ENCODE peak calls at places on chromosomes 5 and 9, in six cellular contexts. One of them, this sample, is unnamed.

GRCh38 chr5:101948615-101949014 is 347.5 kb downstream of the SLCO4C1 start:
- DNase-seq in GM23248: no peak
- DNase-seq in HCT116: no peak
- DNase-seq in MM.1S: no peak
- DNase-seq in neural progenitor cell: no peak
- DNase-seq in SK-N-SH: no peak
- DNase-seq in this sample: no peak

GRCh38 chr5:35247645-35248034 is 17.4 kb upstream of the PRLR start:
- DNase-seq in HCT116: no peak
- DNase-seq in SK-N-SH: no peak
- DNase-seq in MM.1S: no peak
- DNase-seq in GM23248: peak; percentile 24
- DNase-seq in neural progenitor cell: no peak
- DNase-seq in this sample: peak; percentile 53

GRCh38 chr5:98927988-98928801 is 612 bp downstream of the CHD1 start:
- DNase-seq in HCT116: no peak
- DNase-seq in GM23248: peak; percentile 82
- DNase-seq in MM.1S: peak; percentile 50
- DNase-seq in neural progenitor cell: peak; percentile 80
- DNase-seq in SK-N-SH: peak; percentile 82
- DNase-seq in this sample: peak; percentile 55

GRCh38 chr9:77063645-77064285 is 44.3 kb downstream of the FOXB2 start:
- DNase-seq in neural progenitor cell: no peak
- DNase-seq in MM.1S: no peak
- DNase-seq in SK-N-SH: no peak
- DNase-seq in HCT116: peak; percentile 10
- DNase-seq in GM23248: peak; percentile 70
- DNase-seq in this sample: peak; percentile 70

GRCh38 chr9:6689893-6690634 is 44.5 kb upstream of the GLDC start:
- DNase-seq in HCT116: no peak
- DNase-seq in neural progenitor cell: no peak
- DNase-seq in MM.1S: no peak
- DNase-seq in SK-N-SH: no peak
- DNase-seq in GM23248: no peak
- DNase-seq in this sample: no peak

GRCh38 chr5:7597058-7597457 is 201.1 kb downstream of the ADCY2 start:
- DNase-seq in MM.1S: no peak
- DNase-seq in HCT116: no peak
- DNase-seq in GM23248: peak; percentile 7
- DNase-seq in neural progenitor cell: no peak
- DNase-seq in SK-N-SH: no peak
- DNase-seq in this sample: peak; percentile 52

GRCh38 chr5:43202380-43202779 is 10.4 kb downstream of the NIM1K start:
- DNase-seq in HCT116: no peak
- DNase-seq in SK-N-SH: no peak
- DNase-seq in MM.1S: no peak
- DNase-seq in GM23248: no peak
- DNase-seq in neural progenitor cell: no peak
- DNase-seq in this sample: no peak

GRCh38 chr5:139653616-139654015 is 5.5 kb downstream of the CXXC5 start:
- DNase-seq in MM.1S: no peak
- DNase-seq in SK-N-SH: no peak
- DNase-seq in GM23248: no peak
- DNase-seq in HCT116: no peak
- DNase-seq in neural progenitor cell: peak; percentile 49
- DNase-seq in this sample: no peak

GRCh38 chr9:117887383-117887782 is 183.2 kb downstream of the TLR4 start:
- DNase-seq in neural progenitor cell: no peak
- DNase-seq in HCT116: no peak
- DNase-seq in GM23248: peak; percentile 37
- DNase-seq in SK-N-SH: no peak
- DNase-seq in MM.1S: no peak
- DNase-seq in this sample: no peak

GRCh38 chr9:71685394-71685793 is 82.9 kb downstream of the CEMIP2 start:
- DNase-seq in neural progenitor cell: no peak
- DNase-seq in MM.1S: peak; percentile 40
- DNase-seq in HCT116: no peak
- DNase-seq in GM23248: no peak
- DNase-seq in SK-N-SH: no peak
- DNase-seq in this sample: peak; percentile 68

GRCh38 chr5:79878721-79879336 is 112.2 kb downstream of the MTX3 start:
- DNase-seq in neural progenitor cell: peak; percentile 48
- DNase-seq in GM23248: peak; percentile 26
- DNase-seq in MM.1S: no peak
- DNase-seq in HCT116: peak; percentile 31
- DNase-seq in SK-N-SH: peak; percentile 32
- DNase-seq in this sample: peak; percentile 31

GRCh38 chr9:127838375-127839078 is 15.9 kb downstream of the ENG start:
- DNase-seq in SK-N-SH: no peak
- DNase-seq in MM.1S: no peak
- DNase-seq in HCT116: no peak
- DNase-seq in GM23248: peak; percentile 99
- DNase-seq in neural progenitor cell: no peak
- DNase-seq in this sample: peak; percentile 69

GRCh38 chr9:136327313-136327971 is at the start of gene GPSM1:
- DNase-seq in SK-N-SH: peak; percentile 94
- DNase-seq in neural progenitor cell: peak; percentile 66
- DNase-seq in GM23248: peak; percentile 81
- DNase-seq in HCT116: no peak
- DNase-seq in MM.1S: no peak
- DNase-seq in this sample: peak; percentile 38

GRCh38 chr5:81638471-81638870 is 112.4 kb downstream of the SSBP2 start:
- DNase-seq in MM.1S: no peak
- DNase-seq in GM23248: peak; percentile 33
- DNase-seq in SK-N-SH: no peak
- DNase-seq in neural progenitor cell: no peak
- DNase-seq in HCT116: no peak
- DNase-seq in this sample: no peak

GRCh38 chr9:129280236-129281231 is 102.5 kb upstream of the IER5L start:
- DNase-seq in SK-N-SH: peak; percentile 38
- DNase-seq in MM.1S: no peak
- DNase-seq in HCT116: no peak
- DNase-seq in GM23248: no peak
- DNase-seq in neural progenitor cell: no peak
- DNase-seq in this sample: no peak

GRCh38 chr9:135657416-135657815 is 5.7 kb upstream of the LCN9 start:
- DNase-seq in neural progenitor cell: no peak
- DNase-seq in HCT116: no peak
- DNase-seq in MM.1S: no peak
- DNase-seq in SK-N-SH: no peak
- DNase-seq in GM23248: no peak
- DNase-seq in this sample: no peak

GRCh38 chr9:21060919-21061561 is 16.7 kb downstream of the IFNB1 start:
- DNase-seq in HCT116: no peak
- DNase-seq in neural progenitor cell: no peak
- DNase-seq in GM23248: peak; percentile 43
- DNase-seq in MM.1S: peak; percentile 26
- DNase-seq in SK-N-SH: no peak
- DNase-seq in this sample: no peak

GRCh38 chr5:159097461-159098284 is 2.0 kb downstream of the EBF1 start:
- DNase-seq in HCT116: no peak
- DNase-seq in MM.1S: no peak
- DNase-seq in SK-N-SH: peak; percentile 46
- DNase-seq in neural progenitor cell: peak; percentile 68
- DNase-seq in GM23248: peak; percentile 75
- DNase-seq in this sample: no peak

GRCh38 chr5:124649548-124650501 is 96.6 kb downstream of the ZNF608 start:
- DNase-seq in HCT116: no peak
- DNase-seq in neural progenitor cell: no peak
- DNase-seq in SK-N-SH: peak; percentile 78
- DNase-seq in GM23248: peak; percentile 77
- DNase-seq in MM.1S: peak; percentile 99
- DNase-seq in this sample: peak; percentile 70

GRCh38 chr9:115437418-115437817 is 319.5 kb upstream of the TNC start:
- DNase-seq in neural progenitor cell: no peak
- DNase-seq in GM23248: no peak
- DNase-seq in MM.1S: no peak
- DNase-seq in HCT116: no peak
- DNase-seq in SK-N-SH: peak; percentile 34
- DNase-seq in this sample: no peak

GRCh38 chr9:69535296-69535832 is 136.8 kb downstream of the APBA1 start:
- DNase-seq in GM23248: peak; percentile 25
- DNase-seq in HCT116: no peak
- DNase-seq in SK-N-SH: peak; percentile 22
- DNase-seq in neural progenitor cell: no peak
- DNase-seq in MM.1S: no peak
- DNase-seq in this sample: no peak

GRCh38 chr9:87662808-87663528 is 63.0 kb upstream of the CTSL start:
- DNase-seq in HCT116: peak; percentile 51
- DNase-seq in SK-N-SH: peak; percentile 89
- DNase-seq in neural progenitor cell: peak; percentile 81
- DNase-seq in GM23248: peak; percentile 80
- DNase-seq in MM.1S: peak; percentile 14
- DNase-seq in this sample: peak; percentile 69

GRCh38 chr5:92559331-92559730 is 1021.7 kb downstream of the NR2F1-AS1 start:
- DNase-seq in HCT116: no peak
- DNase-seq in MM.1S: no peak
- DNase-seq in neural progenitor cell: no peak
- DNase-seq in GM23248: no peak
- DNase-seq in SK-N-SH: no peak
- DNase-seq in this sample: no peak

GRCh38 chr9:83199240-83199639 is 136.3 kb upstream of the RASEF start:
- DNase-seq in MM.1S: peak; percentile 24
- DNase-seq in neural progenitor cell: peak; percentile 71
- DNase-seq in SK-N-SH: peak; percentile 63
- DNase-seq in HCT116: peak; percentile 16
- DNase-seq in GM23248: peak; percentile 66
- DNase-seq in this sample: peak; percentile 56

GRCh38 chr5:158198636-158199035 is 339.7 kb upstream of the CLINT1 start:
- DNase-seq in HCT116: no peak
- DNase-seq in SK-N-SH: no peak
- DNase-seq in MM.1S: peak; percentile 52
- DNase-seq in neural progenitor cell: no peak
- DNase-seq in GM23248: no peak
- DNase-seq in this sample: no peak

GRCh38 chr5:179128041-179128365 is 67.8 kb downstream of the ZNF354C start:
- DNase-seq in neural progenitor cell: no peak
- DNase-seq in HCT116: no peak
- DNase-seq in MM.1S: no peak
- DNase-seq in GM23248: no peak
- DNase-seq in SK-N-SH: no peak
- DNase-seq in this sample: no peak

GRCh38 chr5:179127136-179128040 is 67.2 kb downstream of the ZNF354C start:
- DNase-seq in HCT116: no peak
- DNase-seq in SK-N-SH: no peak
- DNase-seq in neural progenitor cell: no peak
- DNase-seq in MM.1S: no peak
- DNase-seq in GM23248: no peak
- DNase-seq in this sample: no peak

GRCh38 chr5:179129607-179130071 is 69.5 kb downstream of the ZNF354C start:
- DNase-seq in neural progenitor cell: no peak
- DNase-seq in SK-N-SH: no peak
- DNase-seq in HCT116: no peak
- DNase-seq in MM.1S: peak; percentile 29
- DNase-seq in GM23248: no peak
- DNase-seq in this sample: no peak

GRCh38 chr5:179130101-179130681 is 70.0 kb downstream of the ZNF354C start:
- DNase-seq in SK-N-SH: no peak
- DNase-seq in HCT116: no peak
- DNase-seq in MM.1S: no peak
- DNase-seq in neural progenitor cell: no peak
- DNase-seq in GM23248: no peak
- DNase-seq in this sample: no peak

GRCh38 chr5:179128976-179129375 is 68.8 kb downstream of the ZNF354C start:
- DNase-seq in MM.1S: no peak
- DNase-seq in GM23248: no peak
- DNase-seq in SK-N-SH: no peak
- DNase-seq in neural progenitor cell: no peak
- DNase-seq in HCT116: no peak
- DNase-seq in this sample: no peak
- TF ChIP-seq EZH2phosphoT487 in MM.1S: no peak
- TF ChIP-seq EZH2phosphoT487 in GM23248: no peak
- TF ChIP-seq EZH2phosphoT487 in SK-N-SH: no peak
- TF ChIP-seq EZH2phosphoT487 in neural progenitor cell: no peak
- TF ChIP-seq EZH2phosphoT487 in HCT116: no peak
- TF ChIP-seq EZH2phosphoT487 in this sample: no peak

DNA sequence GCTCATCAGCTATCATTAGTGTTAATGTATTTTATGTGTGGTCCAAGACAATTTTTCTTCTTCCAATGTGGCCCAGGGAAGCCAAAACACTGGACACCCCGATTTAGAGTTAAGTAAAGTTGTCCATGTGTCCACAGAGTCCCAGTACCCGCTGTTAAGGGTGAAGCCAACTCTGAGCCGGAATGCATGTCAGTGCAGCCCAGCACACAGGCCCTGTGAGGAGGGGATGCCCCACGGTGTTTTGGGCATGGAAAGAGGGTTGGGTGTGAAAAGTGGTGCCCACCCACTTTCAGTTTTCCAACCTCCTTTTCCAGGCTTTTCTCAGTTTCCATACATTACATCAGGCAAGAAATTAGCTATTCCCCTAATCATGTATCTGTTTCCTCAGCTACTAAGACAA is 24.4 kb downstream of the SHC3 start:
- DNase-seq in GM23248: peak; percentile 6
- DNase-seq in SK-N-SH: no peak
- DNase-seq in MM.1S: no peak
- DNase-seq in neural progenitor cell: no peak
- DNase-seq in HCT116: no peak
- DNase-seq in this sample: no peak
- H3K9ac ChIP-seq in GM23248: no peak overlapping the region
- H3K9ac ChIP-seq in SK-N-SH: peak overlapping the region; percentile 66
- H3K9ac ChIP-seq in MM.1S: no peak overlapping the region
- H3K9ac ChIP-seq in neural progenitor cell: no peak overlapping the region
- H3K9ac ChIP-seq in HCT116: peak overlapping the region; percentile 24
- H3K9ac ChIP-seq in this sample: peak overlapping the region; percentile 43

GRCh38 chr5:17196024-17196423 is 21.4 kb upstream of the BASP1 start:
- DNase-seq in GM23248: no peak
- DNase-seq in SK-N-SH: no peak
- DNase-seq in neural progenitor cell: no peak
- DNase-seq in HCT116: no peak
- DNase-seq in MM.1S: no peak
- DNase-seq in this sample: no peak
- H2AFZ ChIP-seq in GM23248: no peak overlapping the region
- H2AFZ ChIP-seq in SK-N-SH: no peak overlapping the region
- H2AFZ ChIP-seq in neural progenitor cell: no peak overlapping the region
- H2AFZ ChIP-seq in HCT116: no peak overlapping the region
- H2AFZ ChIP-seq in MM.1S: no peak overlapping the region
- H2AFZ ChIP-seq in this sample: no peak overlapping the region

GRCh38 chr9:88783613-88784230 is 207.5 kb upstream of the S1PR3 start:
- DNase-seq in neural progenitor cell: peak; percentile 77
- DNase-seq in GM23248: no peak
- DNase-seq in MM.1S: no peak
- DNase-seq in SK-N-SH: no peak
- DNase-seq in HCT116: no peak
- DNase-seq in this sample: peak; percentile 23

GRCh38 chr9:88777498-88778312 is 213.6 kb upstream of the S1PR3 start:
- DNase-seq in SK-N-SH: no peak
- DNase-seq in GM23248: no peak
- DNase-seq in neural progenitor cell: peak; percentile 70
- DNase-seq in HCT116: no peak
- DNase-seq in MM.1S: peak; percentile 51
- DNase-seq in this sample: peak; percentile 48

GRCh38 chr9:88784960-88785359 is 206.3 kb upstream of the S1PR3 start:
- DNase-seq in MM.1S: no peak
- DNase-seq in SK-N-SH: no peak
- DNase-seq in neural progenitor cell: no peak
- DNase-seq in GM23248: no peak
- DNase-seq in HCT116: no peak
- DNase-seq in this sample: no peak

GRCh38 chr9:88782931-88783451 is 208.3 kb upstream of the S1PR3 start:
- DNase-seq in GM23248: peak; percentile 56
- DNase-seq in neural progenitor cell: peak; percentile 93
- DNase-seq in SK-N-SH: no peak
- DNase-seq in HCT116: no peak
- DNase-seq in MM.1S: no peak
- DNase-seq in this sample: peak; percentile 67

GRCh38 chr9:88781500-88782391 is 209.5 kb upstream of the S1PR3 start:
- DNase-seq in neural progenitor cell: peak; percentile 67
- DNase-seq in HCT116: no peak
- DNase-seq in GM23248: peak; percentile 37
- DNase-seq in MM.1S: no peak
- DNase-seq in SK-N-SH: peak; percentile 36
- DNase-seq in this sample: no peak
- TF ChIP-seq EZH2phosphoT487 in neural progenitor cell: no peak
- TF ChIP-seq EZH2phosphoT487 in HCT116: no peak
- TF ChIP-seq EZH2phosphoT487 in GM23248: no peak
- TF ChIP-seq EZH2phosphoT487 in MM.1S: no peak
- TF ChIP-seq EZH2phosphoT487 in SK-N-SH: no peak
- TF ChIP-seq EZH2phosphoT487 in this sample: no peak

This sample was measured in PC-3.